ENCODE peak calls at places on chromosomes 1 and 21, in seven cellular contexts. One of them, this sample, is unnamed.

GRCh38 chr1:203601717-203602309 is 24.8 kb upstream of the ATP2B4 start:
- DNase-seq in epithelial cell of esophagus: peak
- DNase-seq in AG10803: no peak
- DNase-seq in heart left ventricle: no peak
- DNase-seq in A549: no peak
- DNase-seq in heart right ventricle: no peak
- DNase-seq in AG09309: no peak
- DNase-seq in this sample: no peak

GRCh38 chr1:89381617-89382016 is 17.8 kb downstream of the GBP6 start:
- DNase-seq in epithelial cell of esophagus: no peak
- DNase-seq in A549: no peak
- DNase-seq in heart left ventricle: no peak
- DNase-seq in AG10803: no peak
- DNase-seq in heart right ventricle: no peak
- DNase-seq in AG09309: no peak
- DNase-seq in this sample: no peak

GRCh38 chr1:32332290-32333079 is 3.5 kb downstream of the MARCKSL1 start:
- DNase-seq in AG09309: no peak
- DNase-seq in epithelial cell of esophagus: peak
- DNase-seq in A549: no peak
- DNase-seq in heart left ventricle: no peak
- DNase-seq in AG10803: no peak
- DNase-seq in heart right ventricle: no peak
- DNase-seq in this sample: no peak

GRCh38 chr1:19319196-19319595 is 7.1 kb downstream of the SLC66A1 start:
- DNase-seq in AG10803: no peak
- DNase-seq in heart left ventricle: no peak
- DNase-seq in AG09309: no peak
- DNase-seq in A549: no peak
- DNase-seq in epithelial cell of esophagus: peak
- DNase-seq in heart right ventricle: no peak
- DNase-seq in this sample: no peak

GRCh38 chr1:52674497-52675384 is 23.4 kb downstream of the COA7 start:
- DNase-seq in A549: no peak
- DNase-seq in AG09309: no peak
- DNase-seq in heart left ventricle: no peak
- DNase-seq in heart right ventricle: no peak
- DNase-seq in epithelial cell of esophagus: peak
- DNase-seq in AG10803: no peak
- DNase-seq in this sample: peak

GRCh38 chr21:46078984-46079356 is 18.9 kb upstream of the COL6A2 start:
- DNase-seq in AG09309: no peak
- DNase-seq in heart left ventricle: peak
- DNase-seq in epithelial cell of esophagus: no peak
- DNase-seq in A549: no peak
- DNase-seq in heart right ventricle: peak
- DNase-seq in AG10803: peak
- DNase-seq in this sample: no peak

GRCh38 chr1:211639500-211640361 is 35.7 kb downstream of the NEK2 start:
- DNase-seq in A549: no peak
- DNase-seq in heart left ventricle: no peak
- DNase-seq in heart right ventricle: no peak
- DNase-seq in AG10803: peak
- DNase-seq in epithelial cell of esophagus: peak
- DNase-seq in AG09309: peak
- DNase-seq in this sample: peak

GRCh38 chr1:156703741-156704140 is 1.6 kb downstream of the CRABP2 start:
- DNase-seq in A549: no peak
- DNase-seq in epithelial cell of esophagus: no peak
- DNase-seq in AG09309: no peak
- DNase-seq in heart right ventricle: no peak
- DNase-seq in AG10803: no peak
- DNase-seq in heart left ventricle: peak
- DNase-seq in this sample: no peak

GRCh38 chr21:42761776-42762335 is 108.4 kb downstream of the PDE9A start:
- DNase-seq in AG10803: no peak
- DNase-seq in heart right ventricle: no peak
- DNase-seq in AG09309: no peak
- DNase-seq in epithelial cell of esophagus: no peak
- DNase-seq in heart left ventricle: peak
- DNase-seq in A549: no peak
- DNase-seq in this sample: no peak

GRCh38 chr21:33207471-33208149 is 22.1 kb upstream of the IFNAR2 start:
- DNase-seq in AG09309: no peak
- DNase-seq in A549: no peak
- DNase-seq in AG10803: no peak
- DNase-seq in heart left ventricle: no peak
- DNase-seq in heart right ventricle: no peak
- DNase-seq in epithelial cell of esophagus: no peak
- DNase-seq in this sample: no peak

GRCh38 chr21:26565546-26565945 is 7.5 kb downstream of the CYYR1 start:
- DNase-seq in A549: no peak
- DNase-seq in AG09309: no peak
- DNase-seq in epithelial cell of esophagus: no peak
- DNase-seq in heart right ventricle: no peak
- DNase-seq in AG10803: no peak
- DNase-seq in heart left ventricle: no peak
- DNase-seq in this sample: no peak

GRCh38 chr1:159854693-159855192 is 7.7 kb downstream of the VSIG8 start:
- DNase-seq in heart left ventricle: peak
- DNase-seq in A549: peak
- DNase-seq in AG10803: peak
- DNase-seq in heart right ventricle: peak
- DNase-seq in AG09309: peak
- DNase-seq in epithelial cell of esophagus: peak
- DNase-seq in this sample: peak

GRCh38 chr1:94929351-94929814 is 2.5 kb upstream of the CNN3 start:
- DNase-seq in AG10803: no peak
- DNase-seq in epithelial cell of esophagus: no peak
- DNase-seq in heart right ventricle: no peak
- DNase-seq in A549: no peak
- DNase-seq in AG09309: no peak
- DNase-seq in heart left ventricle: no peak
- DNase-seq in this sample: peak
- H3K4me3 ChIP-seq in AG10803: no peak
- H3K4me3 ChIP-seq in epithelial cell of esophagus: no peak
- H3K4me3 ChIP-seq in heart right ventricle: no peak
- H3K4me3 ChIP-seq in A549: no peak
- H3K4me3 ChIP-seq in AG09309: no peak
- H3K4me3 ChIP-seq in heart left ventricle: peak
- H3K4me3 ChIP-seq in this sample: peak

GRCh38 chr1:197224160-197224559 is 43.9 kb upstream of the CRB1 start:
- DNase-seq in A549: no peak
- DNase-seq in heart right ventricle: no peak
- DNase-seq in AG10803: no peak
- DNase-seq in heart left ventricle: no peak
- DNase-seq in epithelial cell of esophagus: peak
- DNase-seq in AG09309: no peak
- DNase-seq in this sample: peak
- TF ChIP-seq CTCF in A549: peak
- TF ChIP-seq CTCF in heart right ventricle: peak
- TF ChIP-seq CTCF in AG10803: peak
- TF ChIP-seq CTCF in heart left ventricle: peak
- TF ChIP-seq CTCF in epithelial cell of esophagus: peak
- TF ChIP-seq CTCF in AG09309: no peak
- TF ChIP-seq CTCF in this sample: no peak

GRCh38 chr1:26067432-26067911 is at the start of gene TRIM63:
- DNase-seq in epithelial cell of esophagus: no peak
- DNase-seq in A549: no peak
- DNase-seq in heart left ventricle: no peak
- DNase-seq in AG10803: no peak
- DNase-seq in AG09309: no peak
- DNase-seq in heart right ventricle: peak
- DNase-seq in this sample: no peak
- H3K4me3 ChIP-seq in epithelial cell of esophagus: no peak
- H3K4me3 ChIP-seq in A549: no peak
- H3K4me3 ChIP-seq in heart left ventricle: peak
- H3K4me3 ChIP-seq in AG10803: no peak
- H3K4me3 ChIP-seq in AG09309: no peak
- H3K4me3 ChIP-seq in heart right ventricle: peak
- H3K4me3 ChIP-seq in this sample: no peak

GRCh38 chr1:161407451-161407985 is 39.8 kb upstream of the CFAP126 start:
- DNase-seq in heart left ventricle: no peak
- DNase-seq in AG09309: no peak
- DNase-seq in A549: no peak
- DNase-seq in heart right ventricle: no peak
- DNase-seq in epithelial cell of esophagus: no peak
- DNase-seq in AG10803: no peak
- DNase-seq in this sample: no peak
- TF ChIP-seq CTCF in heart left ventricle: no peak
- TF ChIP-seq CTCF in AG09309: no peak
- TF ChIP-seq CTCF in A549: no peak
- TF ChIP-seq CTCF in heart right ventricle: no peak
- TF ChIP-seq CTCF in epithelial cell of esophagus: no peak
- TF ChIP-seq CTCF in AG10803: no peak
- TF ChIP-seq CTCF in this sample: no peak

This sample was measured in fibroblast of villous mesenchyme.